ENCODE peak calls at places on chromosomes 12 and 14, in seven cellular contexts. Y, V, W, X, S, E and G are unnamed samples.

GRCh38 chr12:131828671-131829350 is 618 bp downstream of the MMP17 start:
- DNase-seq in W (no peak), E (no peak), X (no peak), Y (no peak), V (peak), S (no peak), G (peak)

GRCh38 chr14:103846569-103847438 is 571 bp downstream of the PPP1R13B start:
- DNase-seq in E (peak), S (no peak), W (peak), X (no peak), V (peak), Y (no peak), G (no peak)

GRCh38 chr14:20343855-20344205 is 395 bp downstream of the PARP2 start:
- DNase-seq in E (no peak), W (no peak), V (no peak), Y (no peak), S (no peak), X (no peak), G (no peak)

GRCh38 chr12:30820406-30820946 is 65.7 kb upstream of the CAPRIN2 start:
- DNase-seq in X (no peak), V (no peak), E (no peak), S (no peak), Y (no peak), W (no peak), G (no peak)

GRCh38 chr12:46921048-46921753 is 95.4 kb upstream of the SLC38A4 start:
- DNase-seq in X (no peak), S (no peak), E (no peak), Y (no peak), W (no peak), V (no peak), G (no peak)

GRCh38 chr14:32552766-32553165 is 223.7 kb downstream of the AKAP6 start:
- DNase-seq in V (no peak), Y (no peak), W (no peak), X (no peak), E (no peak), S (no peak), G (no peak)

GRCh38 chr12:40618621-40619020 is 73.6 kb upstream of the CNTN1 start:
- DNase-seq in W (no peak), Y (no peak), S (no peak), E (no peak), V (no peak), X (no peak), G (no peak)

GRCh38 chr12:23084236-23084995 is 459.4 kb downstream of the ETNK1 start:
- DNase-seq in S (no peak), X (no peak), E (peak), Y (no peak), W (no peak), V (no peak), G (no peak)